ENCODE peak calls at places on chromosomes 16 and 17, in four cellular contexts. C is adrenal gland, F is H54, O is sigmoid colon. V is an unnamed sample.

GRCh38 chr16:49491111-49491670 is 117.6 kb downstream of the C16orf78 start:
- DNase-seq in C (no peak), F (no peak), O (peak; percentile 55), V (no peak)

GRCh38 chr17:182164-182751 is 808 bp upstream of the DOC2B start:
- DNase-seq in F (no peak), O (no peak), C (no peak), V (no peak)

GRCh38 chr16:29806641-29807425 is 504 bp downstream of the MAZ start:
- DNase-seq in F (peak; percentile 84), O (peak; percentile 84), C (peak; percentile 71), V (peak; percentile 66)

GRCh38 chr17:49496183-49496865 is 1.2 kb downstream of the NGFR start:
- DNase-seq in C (peak; percentile 75), O (peak; percentile 89), F (no peak), V (peak; percentile 76)

GRCh38 chr17:10754109-10754508 is 24.3 kb upstream of the TMEM220 start:
- DNase-seq in F (peak; percentile 35), O (no peak), C (peak; percentile 54), V (no peak)

GRCh38 chr16:31476305-31477219 is 4.6 kb downstream of the TGFB1I1 start:
- DNase-seq in O (peak; percentile 85), C (peak; percentile 80), F (no peak), V (peak; percentile 80)

GRCh38 chr17:81419886-81420768 is 24.9 kb downstream of the BAHCC1 start:
- DNase-seq in C (no peak), O (peak; percentile 85), F (no peak), V (peak; percentile 60)

GRCh38 chr17:49409066-49409465 is 5.6 kb downstream of the PHB1 start:
- DNase-seq in F (no peak), C (no peak), O (peak; percentile 48), V (no peak)

GRCh38 chr17:59533694-59534093 is 31.7 kb upstream of the DHX40 start:
- DNase-seq in C (no peak), O (no peak), F (no peak), V (no peak)

GRCh38 chr17:77690271-77691161 is 268.0 kb upstream of the TNRC6C start:
- DNase-seq in C (no peak), F (no peak), O (no peak), V (peak; percentile 38)

GRCh38 chr16:87325480-87325879 is 8.3 kb upstream of the C16orf95 start:
- DNase-seq in C (no peak), F (no peak), O (no peak), V (peak; percentile 46)

GRCh38 chr16:85914423-85914794 is 15.4 kb downstream of the IRF8 start:
- DNase-seq in C (no peak), O (no peak), F (no peak), V (no peak)
- TF ChIP-seq POLR2A in C (no peak), O (no peak), F (no peak), V (no peak)

GRCh38 chr17:75876190-75876937 is 2.0 kb downstream of the TRIM47 start:
- DNase-seq in O (peak; percentile 77), F (no peak), C (peak; percentile 60), V (peak; percentile 75)
- TF ChIP-seq POLR2A in O (peak; percentile 24), F (no peak), C (no peak), V (no peak)

DNA sequence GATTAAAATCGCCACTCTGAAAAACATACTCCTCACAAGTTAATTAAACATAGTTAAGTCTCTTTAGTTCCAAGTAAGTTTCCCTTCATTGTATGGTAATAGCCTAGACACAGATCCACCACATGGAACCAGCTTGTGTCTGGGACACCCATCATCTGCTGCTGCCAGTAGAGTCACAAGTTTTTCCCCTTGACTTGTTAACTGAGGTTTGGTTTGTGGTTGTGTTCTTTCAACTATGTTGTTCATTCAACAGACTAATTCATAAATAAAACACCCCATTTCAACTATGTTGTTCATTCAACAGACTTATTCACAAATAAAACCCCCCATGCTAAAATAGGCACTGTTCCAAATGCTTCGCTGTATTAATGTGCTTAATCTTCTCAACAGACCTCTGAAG is 24.4 kb downstream of the YWHAE start:
- DNase-seq in F (no peak), C (no peak), O (no peak), V (no peak)
- TF ChIP-seq POLR2A in F (no peak), C (no peak), O (no peak), V (no peak)

GRCh38 chr17:47713980-47714689 is 18.9 kb upstream of the TBX21 start:
- DNase-seq in F (no peak), C (no peak), O (no peak), V (no peak)
- TF ChIP-seq POLR2A in F (no peak), C (no peak), O (no peak), V (no peak)

GRCh38 chr16:57360321-57360935 is 1.8 kb downstream of the CCL22 start:
- DNase-seq in C (no peak), O (no peak), F (no peak), V (no peak)

GRCh38 chr16:57358527-57359095 is at the start of gene CCL22:
- DNase-seq in C (no peak), O (no peak), F (no peak), V (no peak)

GRCh38 chr16:57356547-57356946 is 2.0 kb upstream of the CCL22 start:
- DNase-seq in F (no peak), O (no peak), C (no peak), V (no peak)

GRCh38 chr16:57355898-57356414 is 2.6 kb upstream of the CCL22 start:
- DNase-seq in O (no peak), C (no peak), F (no peak), V (no peak)

DNA sequence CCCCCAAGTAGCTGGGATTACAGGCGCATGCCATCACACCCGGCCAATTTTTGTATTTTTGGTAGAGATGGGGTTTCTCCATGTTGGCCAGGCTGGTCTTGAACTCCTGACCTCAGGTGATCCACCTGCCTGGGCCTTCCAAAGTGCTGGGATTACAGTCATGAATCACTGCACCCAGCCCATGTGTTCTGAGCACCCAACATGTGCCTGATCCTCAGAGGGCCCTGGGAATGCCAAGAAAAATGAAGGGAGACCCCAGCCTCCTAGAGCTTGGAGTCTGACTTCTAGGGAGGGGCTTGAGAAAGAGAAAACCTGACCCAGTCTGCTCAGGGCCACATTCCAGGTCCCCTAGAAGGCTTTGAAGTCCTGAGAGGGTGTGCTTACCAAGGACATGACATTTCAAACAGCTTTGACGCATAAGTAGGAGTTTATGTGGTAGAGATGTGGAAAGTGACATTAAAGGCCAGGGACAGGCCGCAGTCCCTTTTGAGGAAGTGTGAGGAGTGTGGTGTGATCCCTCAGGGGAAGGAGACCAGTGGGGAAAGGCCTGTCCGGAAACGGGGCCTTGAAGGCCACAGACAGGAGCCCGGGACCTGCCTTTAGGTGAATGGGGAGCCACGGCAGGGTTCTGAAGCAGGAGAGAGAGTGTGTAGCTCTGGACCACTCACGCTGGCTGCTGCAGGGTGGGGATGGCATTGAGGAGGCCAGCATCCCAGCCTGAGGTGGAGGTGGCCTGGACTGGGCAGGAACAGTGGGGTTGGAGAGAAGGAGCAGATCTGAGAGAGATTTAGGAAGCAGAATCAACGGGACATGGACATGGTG is 1.0 kb upstream of the CCL22 start:
- DNase-seq in C (no peak), F (no peak), O (no peak), V (no peak)
- TF ChIP-seq POLR2A in C (no peak), F (no peak), O (no peak), V (no peak)

GRCh38 chr16:70683146-70683944 is 2.5 kb downstream of the MTSS2 start:
- DNase-seq in O (no peak), F (no peak), C (no peak), V (peak; percentile 17)

GRCh38 chr16:70685938-70686375 is at the start of gene MTSS2:
- DNase-seq in F (peak; percentile 92), O (peak; percentile 96), C (peak; percentile 90), V (peak; percentile 89)

GRCh38 chr16:70685061-70685937 is 554 bp downstream of the MTSS2 start:
- DNase-seq in F (no peak), C (no peak), O (no peak), V (no peak)

GRCh38 chr16:70682239-70683145 is 3.4 kb downstream of the MTSS2 start:
- DNase-seq in C (no peak), F (no peak), O (no peak), V (no peak)

DNA sequence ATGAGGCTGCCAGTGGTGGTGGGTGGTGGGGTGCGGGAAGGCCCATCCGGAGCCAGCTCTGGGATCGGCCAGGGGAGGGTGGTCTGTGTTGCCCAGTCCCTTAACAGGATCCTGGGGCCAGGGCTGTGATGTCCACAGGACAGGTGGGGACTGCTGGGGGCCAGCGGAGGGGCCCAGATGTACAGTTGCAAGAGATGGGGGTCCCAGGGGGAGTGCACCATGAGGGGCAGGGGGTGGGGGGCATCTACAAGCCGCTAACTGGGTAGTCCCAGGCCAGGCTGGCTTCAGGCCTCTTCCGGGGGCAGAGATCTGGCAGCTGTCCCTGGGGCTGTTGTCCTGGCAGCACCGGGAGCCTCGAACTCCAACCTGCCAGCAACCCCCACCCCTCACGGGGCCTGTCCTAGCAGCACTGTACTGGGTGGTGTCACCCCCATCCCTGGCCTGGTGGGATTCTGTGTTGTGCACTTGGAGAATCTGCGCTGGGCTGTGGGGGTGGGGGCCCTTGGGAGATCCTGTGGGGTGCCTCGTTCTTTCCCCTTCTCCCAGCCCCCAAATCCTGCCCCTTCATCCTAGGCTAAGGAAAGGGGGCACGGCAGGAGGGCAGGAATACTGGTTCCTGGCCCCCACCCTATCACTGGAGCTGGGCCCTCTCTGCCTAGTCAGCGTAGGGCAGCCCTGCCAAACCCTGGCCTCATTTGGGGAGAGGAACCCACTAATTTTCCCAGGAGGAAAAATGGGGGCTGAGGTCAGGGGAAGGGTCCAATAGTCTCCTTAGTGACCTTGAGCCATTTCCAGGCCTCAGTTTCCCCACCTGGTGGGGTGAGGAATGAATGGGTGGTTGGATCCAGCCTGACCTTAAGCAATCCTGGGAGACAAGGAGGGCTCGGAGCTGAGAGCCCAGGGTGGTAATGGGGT is 1.4 kb downstream of the MTSS2 start:
- DNase-seq in F (no peak), O (no peak), C (peak; percentile 50), V (peak; percentile 54)
- TF ChIP-seq POLR2A in F (no peak), O (no peak), C (no peak), V (no peak)

GRCh38 chr16:66028505-66029216 is 337.8 kb upstream of the CDH5 start:
- DNase-seq in C (no peak), O (no peak), F (no peak), V (no peak)
- TF ChIP-seq POLR2A in C (no peak), O (no peak), F (no peak), V (no peak)

V was measured in heart left ventricle.